ENCODE peak calls at places on chromosomes 12 and 14, in seven cellular contexts. F, A, H, O, J, Z and R are unnamed samples.

GRCh38 chr14:46008348-46008747 is 643.2 kb downstream of the RPL10L start:
- DNase-seq in F (no peak), J (no peak), H (no peak), Z (no peak), A (no peak), O (no peak), R (no peak)

GRCh38 chr12:30850684-30851083 is 75.9 kb upstream of the TSPAN11 start:
- DNase-seq in J (peak; percentile 56), F (no peak), Z (no peak), A (no peak), O (no peak), H (no peak), R (no peak)

GRCh38 chr12:124998705-124999104 is 5.3 kb downstream of the BRI3BP start:
- DNase-seq in O (no peak), H (no peak), Z (no peak), J (no peak), F (no peak), A (no peak), R (no peak)

GRCh38 chr14:61616524-61617185 is 78.7 kb upstream of the HIF1A start:
- DNase-seq in F (no peak), A (no peak), O (no peak), J (no peak), H (peak; percentile 70), Z (no peak), R (no peak)

GRCh38 chr12:50999139-50999538 is 27.0 kb downstream of the SLC11A2 start:
- DNase-seq in F (no peak), Z (no peak), H (no peak), O (no peak), A (no peak), J (no peak), R (no peak)

GRCh38 chr12:2285462-2285861 is 232.7 kb downstream of the CACNA1C start:
- DNase-seq in H (no peak), J (no peak), Z (no peak), O (no peak), A (no peak), F (no peak), R (no peak)

GRCh38 chr14:69979882-69980281 is 100.7 kb downstream of the SMOC1 start:
- DNase-seq in J (no peak), H (no peak), Z (no peak), A (peak; percentile 42), F (no peak), O (peak; percentile 52), R (no peak)

GRCh38 chr14:93079865-93080403 is 35.8 kb downstream of the ITPK1 start:
- DNase-seq in A (no peak), O (no peak), Z (no peak), F (no peak), H (no peak), J (no peak), R (no peak)

GRCh38 chr14:95480109-95480886 is 36.2 kb downstream of the SYNE3 start:
- DNase-seq in Z (no peak), F (no peak), H (peak; percentile 85), A (no peak), J (no peak), O (no peak), R (no peak)

GRCh38 chr12:57151741-57152407 is 4.5 kb upstream of the LRP1-AS start:
- DNase-seq in O (no peak), J (no peak), F (no peak), A (no peak), H (peak; percentile 76), Z (no peak), R (no peak)